ENCODE peak calls at places on chromosomes 16 and 17, in four cellular contexts. L is neural progenitor cell, P is right cardiac atrium, W is heart left ventricle. T is an unnamed sample.

GRCh38 chr17:62098623-62099231 is 33.6 kb upstream of the MED13 start:
- DNase-seq in L (no peak), P (no peak), W (no peak), T (no peak)

GRCh38 chr16:88347656-88348376 is 34.9 kb upstream of the ZNF469 start:
- DNase-seq in W (peak), L (no peak), P (peak), T (no peak)

GRCh38 chr17:82358467-82359350 is at the start of gene TEX19:
- DNase-seq in W (no peak), L (no peak), P (no peak), T (no peak)

GRCh38 chr17:68310141-68310540 is 18.8 kb downstream of the ARSG start:
- DNase-seq in L (no peak), W (no peak), P (no peak), T (no peak)

GRCh38 chr16:9885457-9885856 is 296.8 kb downstream of the GRIN2A start:
- DNase-seq in L (peak), W (no peak), P (no peak), T (no peak)

GRCh38 chr17:31724619-31725018 is 134.4 kb downstream of the COPRS start:
- DNase-seq in L (no peak), W (no peak), P (no peak), T (no peak)

GRCh38 chr17:43790311-43790940 is 10.2 kb downstream of the CFAP97D1 start:
- DNase-seq in P (no peak), L (no peak), W (no peak), T (no peak)

GRCh38 chr16:83187404-83187803 is 560.6 kb downstream of the CDH13 start:
- DNase-seq in L (no peak), W (no peak), P (no peak), T (no peak)

GRCh38 chr17:27541326-27542023 is 85.2 kb downstream of the KSR1 start:
- DNase-seq in W (no peak), P (no peak), L (no peak), T (no peak)

GRCh38 chr17:83124871-83125514 is 45.6 kb downstream of the METRNL start:
- DNase-seq in P (no peak), W (no peak), L (no peak), T (no peak)

GRCh38 chr17:28327031-28327607 is 8.1 kb downstream of the TMEM97 start:
- DNase-seq in L (no peak), W (no peak), P (no peak), T (no peak)

GRCh38 chr16:65111306-65111705 is 10.6 kb downstream of the CDH11 start:
- DNase-seq in W (no peak), L (no peak), P (no peak), T (no peak)

GRCh38 chr16:47413041-47413440 is 47.8 kb downstream of the ITFG1 start:
- DNase-seq in W (no peak), L (no peak), P (no peak), T (no peak)

GRCh38 chr16:85491798-85492616 is 121.1 kb upstream of the GSE1 start:
- DNase-seq in W (peak), L (no peak), P (peak), T (peak)

GRCh38 chr16:57906385-57907316 is 64.3 kb downstream of the CNGB1 start:
- DNase-seq in L (peak), P (no peak), W (no peak), T (no peak)

GRCh38 chr17:78426293-78426879 is 47.9 kb downstream of the PGS1 start:
- DNase-seq in P (no peak), W (no peak), L (no peak), T (no peak)
- H3K27ac ChIP-seq in P (no peak), W (no peak), L (no peak), T (no peak)

GRCh38 chr17:59367657-59368045 is 36.2 kb downstream of the YPEL2 start:
- DNase-seq in W (no peak), P (no peak), L (no peak), T (no peak)
- H3K27ac ChIP-seq in W (peak), P (peak), L (peak), T (peak)

GRCh38 chr17:78399693-78400144 is 21.3 kb downstream of the PGS1 start:
- DNase-seq in L (no peak), W (no peak), P (no peak), T (no peak)

GRCh38 chr17:78401891-78402290 is 23.4 kb downstream of the PGS1 start:
- DNase-seq in L (no peak), P (no peak), W (no peak), T (no peak)

GRCh38 chr17:78401246-78401645 is 22.8 kb downstream of the PGS1 start:
- DNase-seq in W (no peak), P (no peak), L (no peak), T (no peak)

GRCh38 chr17:78399028-78399692 is 20.7 kb downstream of the PGS1 start:
- DNase-seq in P (no peak), L (no peak), W (no peak), T (no peak)

GRCh38 chr17:78400581-78401240 is 22.3 kb downstream of the PGS1 start:
- DNase-seq in P (no peak), L (no peak), W (no peak), T (no peak)
- H3K27ac ChIP-seq in P (no peak), L (no peak), W (no peak), T (no peak)

GRCh38 chr17:76447931-76448652 is 4.9 kb downstream of the UBE2O start:
- DNase-seq in W (peak), P (no peak), L (no peak), T (peak)
- H3K27ac ChIP-seq in W (peak), P (peak), L (no peak), T (peak)

GRCh38 chr16:18983565-18984424 is at the start of gene TMC7:
- DNase-seq in P (peak), W (peak), L (peak), T (peak)

GRCh38 chr16:18979936-18980335 is 3.8 kb upstream of the TMC7 start:
- DNase-seq in P (no peak), L (no peak), W (no peak), T (no peak)

DNA sequence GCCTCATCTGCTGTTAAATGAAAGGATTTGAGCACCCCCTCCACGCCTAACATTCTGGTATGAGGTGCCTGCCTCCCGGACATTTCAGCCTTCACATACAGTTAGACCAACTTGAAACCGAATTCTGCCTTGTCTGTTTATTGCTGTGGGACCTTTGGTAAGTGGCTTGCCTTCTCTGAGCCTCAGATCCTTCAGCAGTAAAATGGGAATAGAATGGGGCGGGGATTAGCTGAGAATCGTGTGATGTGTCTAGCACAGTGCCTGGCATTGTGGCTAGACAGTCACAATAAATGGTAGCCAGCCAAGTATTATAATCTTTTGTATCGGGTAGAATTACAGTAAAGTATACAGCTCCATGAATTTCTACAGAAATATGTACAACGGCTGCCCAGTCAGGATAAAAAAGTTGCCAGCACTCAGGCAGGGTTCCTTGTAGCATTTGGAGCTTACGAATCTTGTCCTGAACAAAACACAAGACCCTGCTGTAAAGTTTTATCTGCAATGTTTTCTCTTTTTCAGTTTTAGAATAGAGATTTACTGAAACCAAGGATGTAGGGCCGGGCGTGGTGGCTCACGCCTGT is 781 bp downstream of the TMC7 start:
- DNase-seq in P (no peak), L (no peak), W (no peak), T (no peak)
- H3K27ac ChIP-seq in P (no peak), L (no peak), W (peak), T (peak)

GRCh38 chr17:17783825-17784598 is 52.8 kb downstream of the SREBF1 start:
- DNase-seq in P (peak), W (peak), L (peak), T (peak)
- H3K27ac ChIP-seq in P (peak), W (peak), L (peak), T (peak)